ENCODE peak calls at places on chromosomes 1 and 21, in eight cellular contexts. One of them, this sample, is unnamed.

GRCh38 chr1:168223681-168224515 is 1.9 kb upstream of the SFT2D2 start:
- DNase-seq in endothelial cell: no peak
- DNase-seq in GM06990: no peak
- DNase-seq in kidney: no peak
- DNase-seq in fibroblast of the aortic adventitia: peak; percentile 44
- DNase-seq in WTC11: no peak
- DNase-seq in Peyer's patch: no peak
- DNase-seq in GM12865: no peak
- DNase-seq in this sample: no peak

GRCh38 chr1:45864124-45864721 is 60.8 kb downstream of the MAST2 start:
- DNase-seq in endothelial cell: no peak
- DNase-seq in GM06990: no peak
- DNase-seq in kidney: no peak
- DNase-seq in fibroblast of the aortic adventitia: no peak
- DNase-seq in WTC11: no peak
- DNase-seq in Peyer's patch: no peak
- DNase-seq in GM12865: no peak
- DNase-seq in this sample: no peak

GRCh38 chr1:54407957-54408700 is 1.9 kb upstream of the SSBP3 start:
- DNase-seq in endothelial cell: no peak
- DNase-seq in GM06990: no peak
- DNase-seq in kidney: no peak
- DNase-seq in fibroblast of the aortic adventitia: peak; percentile 80
- DNase-seq in WTC11: no peak
- DNase-seq in Peyer's patch: no peak
- DNase-seq in GM12865: peak; percentile 66
- DNase-seq in this sample: no peak

GRCh38 chr1:92949937-92950817 is 11.1 kb downstream of the DIPK1A start:
- DNase-seq in endothelial cell: no peak
- DNase-seq in GM06990: no peak
- DNase-seq in kidney: no peak
- DNase-seq in fibroblast of the aortic adventitia: peak; percentile 62
- DNase-seq in WTC11: no peak
- DNase-seq in Peyer's patch: no peak
- DNase-seq in GM12865: peak; percentile 71
- DNase-seq in this sample: no peak

GRCh38 chr1:207314836-207315235 is 6.6 kb upstream of the CD55 start:
- DNase-seq in endothelial cell: no peak
- DNase-seq in GM06990: no peak
- DNase-seq in kidney: no peak
- DNase-seq in fibroblast of the aortic adventitia: no peak
- DNase-seq in WTC11: no peak
- DNase-seq in Peyer's patch: no peak
- DNase-seq in GM12865: no peak
- DNase-seq in this sample: no peak

GRCh38 chr21:40166291-40166843 is 299.1 kb downstream of the PCP4 start:
- DNase-seq in endothelial cell: no peak
- DNase-seq in GM06990: no peak
- DNase-seq in kidney: no peak
- DNase-seq in fibroblast of the aortic adventitia: no peak
- DNase-seq in WTC11: no peak
- DNase-seq in Peyer's patch: no peak
- DNase-seq in GM12865: no peak
- DNase-seq in this sample: no peak

GRCh38 chr1:1183221-1183747 is 9.6 kb downstream of the TTLL10 start:
- DNase-seq in endothelial cell: peak; percentile 2
- DNase-seq in GM06990: no peak
- DNase-seq in kidney: peak; percentile 68
- DNase-seq in fibroblast of the aortic adventitia: no peak
- DNase-seq in WTC11: peak; percentile 10
- DNase-seq in Peyer's patch: no peak
- DNase-seq in GM12865: no peak
- DNase-seq in this sample: peak; percentile 70

GRCh38 chr1:15311886-15312285 is 64.9 kb downstream of the FHAD1 start:
- DNase-seq in endothelial cell: no peak
- DNase-seq in GM06990: no peak
- DNase-seq in kidney: no peak
- DNase-seq in fibroblast of the aortic adventitia: no peak
- DNase-seq in WTC11: no peak
- DNase-seq in Peyer's patch: no peak
- DNase-seq in GM12865: no peak
- DNase-seq in this sample: no peak

GRCh38 chr1:77888071-77888428 is 374 bp upstream of the NEXN start:
- DNase-seq in endothelial cell: no peak
- DNase-seq in GM06990: no peak
- DNase-seq in kidney: no peak
- DNase-seq in fibroblast of the aortic adventitia: peak; percentile 87
- DNase-seq in WTC11: no peak
- DNase-seq in Peyer's patch: no peak
- DNase-seq in GM12865: no peak
- DNase-seq in this sample: no peak

GRCh38 chr1:233584931-233585330 is 29.0 kb upstream of the KCNK1 start:
- DNase-seq in endothelial cell: no peak
- DNase-seq in GM06990: no peak
- DNase-seq in kidney: no peak
- DNase-seq in fibroblast of the aortic adventitia: no peak
- DNase-seq in WTC11: no peak
- DNase-seq in Peyer's patch: no peak
- DNase-seq in GM12865: no peak
- DNase-seq in this sample: no peak

GRCh38 chr1:214332950-214333798 is 52.2 kb downstream of the SMYD2 start:
- DNase-seq in endothelial cell: peak; percentile 58
- DNase-seq in GM06990: no peak
- DNase-seq in kidney: no peak
- DNase-seq in fibroblast of the aortic adventitia: peak; percentile 72
- DNase-seq in WTC11: peak; percentile 65
- DNase-seq in Peyer's patch: no peak
- DNase-seq in GM12865: peak; percentile 48
- DNase-seq in this sample: no peak

GRCh38 chr1:20620005-20620404 is 13.3 kb upstream of the PINK1 start:
- DNase-seq in endothelial cell: no peak
- DNase-seq in GM06990: no peak
- DNase-seq in kidney: no peak
- DNase-seq in fibroblast of the aortic adventitia: no peak
- DNase-seq in WTC11: no peak
- DNase-seq in Peyer's patch: no peak
- DNase-seq in GM12865: no peak
- DNase-seq in this sample: no peak

GRCh38 chr1:153474349-153474748 is 13.9 kb upstream of the S100A7 start:
- DNase-seq in endothelial cell: no peak
- DNase-seq in GM06990: no peak
- DNase-seq in kidney: no peak
- DNase-seq in fibroblast of the aortic adventitia: no peak
- DNase-seq in WTC11: no peak
- DNase-seq in Peyer's patch: no peak
- DNase-seq in GM12865: no peak
- DNase-seq in this sample: no peak

DNA sequence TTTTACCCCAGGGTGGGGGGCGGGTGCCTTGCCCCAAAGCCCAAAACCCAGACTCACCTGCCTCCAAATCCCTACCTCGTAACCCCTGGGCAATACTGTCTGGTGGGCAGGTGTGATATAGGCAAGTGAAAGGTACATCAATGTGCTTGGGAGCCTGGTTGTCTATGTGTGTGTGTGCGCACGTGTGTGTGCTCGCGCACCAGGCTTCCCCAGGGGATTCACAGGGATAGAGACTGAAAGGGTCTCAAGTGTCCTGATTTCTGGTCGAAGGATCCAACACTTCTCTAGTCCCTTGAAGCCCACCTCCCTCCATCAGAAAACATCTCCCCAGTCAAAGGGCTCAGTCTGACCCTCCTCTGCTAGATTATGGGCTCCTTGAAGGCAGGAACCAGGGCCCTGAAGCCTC is 28.9 kb upstream of the EPB41 start:
- DNase-seq in endothelial cell: no peak
- DNase-seq in GM06990: no peak
- DNase-seq in kidney: no peak
- DNase-seq in fibroblast of the aortic adventitia: no peak
- DNase-seq in WTC11: no peak
- DNase-seq in Peyer's patch: no peak
- DNase-seq in GM12865: no peak
- DNase-seq in this sample: no peak
- TF ChIP-seq CTCF in endothelial cell: no peak
- TF ChIP-seq CTCF in GM06990: no peak
- TF ChIP-seq CTCF in kidney: no peak
- TF ChIP-seq CTCF in fibroblast of the aortic adventitia: no peak
- TF ChIP-seq CTCF in WTC11: no peak
- TF ChIP-seq CTCF in Peyer's patch: no peak
- TF ChIP-seq CTCF in GM12865: no peak
- TF ChIP-seq CTCF in this sample: no peak

GRCh38 chr1:29849038-29849750 is 612.9 kb downstream of the PTPRU start:
- DNase-seq in endothelial cell: peak; percentile 55
- DNase-seq in GM06990: peak; percentile 46
- DNase-seq in kidney: no peak
- DNase-seq in fibroblast of the aortic adventitia: peak; percentile 38
- DNase-seq in WTC11: peak; percentile 76
- DNase-seq in Peyer's patch: no peak
- DNase-seq in GM12865: peak; percentile 64
- DNase-seq in this sample: no peak
- TF ChIP-seq CTCF in endothelial cell: peak; percentile 65
- TF ChIP-seq CTCF in GM06990: peak; percentile 57
- TF ChIP-seq CTCF in kidney: peak; percentile 35
- TF ChIP-seq CTCF in fibroblast of the aortic adventitia: peak; percentile 51
- TF ChIP-seq CTCF in WTC11: peak; percentile 45
- TF ChIP-seq CTCF in Peyer's patch: no peak
- TF ChIP-seq CTCF in GM12865: peak; percentile 48
- TF ChIP-seq CTCF in this sample: peak; percentile 78

GRCh38 chr1:50421768-50422674 is 1.2 kb downstream of the DMRTA2 start:
- DNase-seq in endothelial cell: no peak
- DNase-seq in GM06990: no peak
- DNase-seq in kidney: no peak
- DNase-seq in fibroblast of the aortic adventitia: no peak
- DNase-seq in WTC11: peak; percentile 33
- DNase-seq in Peyer's patch: no peak
- DNase-seq in GM12865: no peak
- DNase-seq in this sample: no peak
- TF ChIP-seq CTCF in endothelial cell: no peak
- TF ChIP-seq CTCF in GM06990: no peak
- TF ChIP-seq CTCF in kidney: no peak
- TF ChIP-seq CTCF in fibroblast of the aortic adventitia: no peak
- TF ChIP-seq CTCF in WTC11: no peak
- TF ChIP-seq CTCF in Peyer's patch: no peak
- TF ChIP-seq CTCF in GM12865: no peak
- TF ChIP-seq CTCF in this sample: no peak

GRCh38 chr1:29634324-29635072 is 398.2 kb downstream of the PTPRU start:
- DNase-seq in endothelial cell: no peak
- DNase-seq in GM06990: no peak
- DNase-seq in kidney: no peak
- DNase-seq in fibroblast of the aortic adventitia: no peak
- DNase-seq in WTC11: no peak
- DNase-seq in Peyer's patch: no peak
- DNase-seq in GM12865: no peak
- DNase-seq in this sample: no peak
- TF ChIP-seq CTCF in endothelial cell: no peak
- TF ChIP-seq CTCF in GM06990: no peak
- TF ChIP-seq CTCF in kidney: no peak
- TF ChIP-seq CTCF in fibroblast of the aortic adventitia: no peak
- TF ChIP-seq CTCF in WTC11: no peak
- TF ChIP-seq CTCF in Peyer's patch: no peak
- TF ChIP-seq CTCF in GM12865: no peak
- TF ChIP-seq CTCF in this sample: no peak

GRCh38 chr1:181504294-181505115 is 21.2 kb downstream of the CACNA1E start:
- DNase-seq in endothelial cell: peak; percentile 37
- DNase-seq in GM06990: peak; percentile 84
- DNase-seq in kidney: no peak
- DNase-seq in fibroblast of the aortic adventitia: no peak
- DNase-seq in WTC11: peak; percentile 52
- DNase-seq in Peyer's patch: no peak
- DNase-seq in GM12865: peak; percentile 90
- DNase-seq in this sample: no peak
- TF ChIP-seq CTCF in endothelial cell: peak; percentile 73
- TF ChIP-seq CTCF in GM06990: peak; percentile 71
- TF ChIP-seq CTCF in kidney: peak; percentile 14
- TF ChIP-seq CTCF in fibroblast of the aortic adventitia: peak; percentile 20
- TF ChIP-seq CTCF in WTC11: peak; percentile 64
- TF ChIP-seq CTCF in Peyer's patch: no peak
- TF ChIP-seq CTCF in GM12865: peak; percentile 68
- TF ChIP-seq CTCF in this sample: peak; percentile 21

GRCh38 chr1:101283443-101283842 is 46.6 kb downstream of the S1PR1 start:
- DNase-seq in endothelial cell: no peak
- DNase-seq in GM06990: no peak
- DNase-seq in kidney: no peak
- DNase-seq in fibroblast of the aortic adventitia: no peak
- DNase-seq in WTC11: no peak
- DNase-seq in Peyer's patch: no peak
- DNase-seq in GM12865: no peak
- DNase-seq in this sample: no peak
- TF ChIP-seq CTCF in endothelial cell: no peak
- TF ChIP-seq CTCF in GM06990: no peak
- TF ChIP-seq CTCF in kidney: no peak
- TF ChIP-seq CTCF in fibroblast of the aortic adventitia: no peak
- TF ChIP-seq CTCF in WTC11: no peak
- TF ChIP-seq CTCF in Peyer's patch: no peak
- TF ChIP-seq CTCF in GM12865: no peak
- TF ChIP-seq CTCF in this sample: no peak

GRCh38 chr21:32499249-32500055 is 85.9 kb downstream of the TCP10L start:
- DNase-seq in endothelial cell: no peak
- DNase-seq in GM06990: no peak
- DNase-seq in kidney: peak; percentile 65
- DNase-seq in fibroblast of the aortic adventitia: peak; percentile 83
- DNase-seq in WTC11: no peak
- DNase-seq in Peyer's patch: no peak
- DNase-seq in GM12865: no peak
- DNase-seq in this sample: no peak
- TF ChIP-seq CTCF in endothelial cell: no peak
- TF ChIP-seq CTCF in GM06990: no peak
- TF ChIP-seq CTCF in kidney: no peak
- TF ChIP-seq CTCF in fibroblast of the aortic adventitia: peak; percentile 11
- TF ChIP-seq CTCF in WTC11: no peak
- TF ChIP-seq CTCF in Peyer's patch: no peak
- TF ChIP-seq CTCF in GM12865: no peak
- TF ChIP-seq CTCF in this sample: peak; percentile 48

GRCh38 chr1:56833088-56833487 is 13.9 kb upstream of the FYB2 start:
- DNase-seq in endothelial cell: no peak
- DNase-seq in GM06990: no peak
- DNase-seq in kidney: no peak
- DNase-seq in fibroblast of the aortic adventitia: peak; percentile 12
- DNase-seq in WTC11: no peak
- DNase-seq in Peyer's patch: no peak
- DNase-seq in GM12865: no peak
- DNase-seq in this sample: no peak
- TF ChIP-seq CTCF in endothelial cell: no peak
- TF ChIP-seq CTCF in GM06990: no peak
- TF ChIP-seq CTCF in kidney: no peak
- TF ChIP-seq CTCF in fibroblast of the aortic adventitia: no peak
- TF ChIP-seq CTCF in WTC11: no peak
- TF ChIP-seq CTCF in Peyer's patch: no peak
- TF ChIP-seq CTCF in GM12865: no peak
- TF ChIP-seq CTCF in this sample: peak; percentile 18

This sample was measured in chondrocyte.